ENCODE peak calls at places on chromosomes 5 and 9, in seven cellular contexts. One of them, this sample, is unnamed.

GRCh38 chr5:163509288-163510040 is 4.0 kb downstream of the MAT2B start:
- DNase-seq in PC-3: peak; percentile 48
- DNase-seq in IMR-90: peak; percentile 71
- DNase-seq in A549: peak; percentile 55
- DNase-seq in H9: no peak
- DNase-seq in mammary epithelial cell: peak; percentile 93
- DNase-seq in hepatocyte: peak; percentile 44
- DNase-seq in this sample: peak; percentile 89

GRCh38 chr9:127522727-127523126 is 71.4 kb downstream of the LRSAM1 start:
- DNase-seq in A549: peak; percentile 51
- DNase-seq in hepatocyte: no peak
- DNase-seq in H9: no peak
- DNase-seq in mammary epithelial cell: peak; percentile 79
- DNase-seq in IMR-90: no peak
- DNase-seq in PC-3: peak; percentile 74
- DNase-seq in this sample: peak; percentile 48

GRCh38 chr5:180116441-180117377 is 45.1 kb upstream of the RNF130 start:
- DNase-seq in A549: peak; percentile 40
- DNase-seq in PC-3: peak; percentile 63
- DNase-seq in H9: peak; percentile 42
- DNase-seq in mammary epithelial cell: peak; percentile 12
- DNase-seq in IMR-90: no peak
- DNase-seq in hepatocyte: no peak
- DNase-seq in this sample: peak; percentile 66

GRCh38 chr9:14366071-14366470 is 52.1 kb upstream of the NFIB start:
- DNase-seq in PC-3: no peak
- DNase-seq in A549: no peak
- DNase-seq in mammary epithelial cell: peak; percentile 58
- DNase-seq in IMR-90: peak; percentile 93
- DNase-seq in H9: no peak
- DNase-seq in hepatocyte: peak; percentile 28
- DNase-seq in this sample: peak; percentile 45

GRCh38 chr5:137890850-137891249 is 1.6 kb downstream of the PKD2L2 start:
- DNase-seq in H9: no peak
- DNase-seq in PC-3: peak; percentile 45
- DNase-seq in A549: no peak
- DNase-seq in IMR-90: no peak
- DNase-seq in mammary epithelial cell: no peak
- DNase-seq in hepatocyte: peak; percentile 34
- DNase-seq in this sample: no peak

GRCh38 chr5:135230326-135230925 is 168.6 kb downstream of the MACROH2A1 start:
- DNase-seq in A549: no peak
- DNase-seq in H9: no peak
- DNase-seq in hepatocyte: peak; percentile 54
- DNase-seq in PC-3: no peak
- DNase-seq in IMR-90: peak; percentile 78
- DNase-seq in mammary epithelial cell: no peak
- DNase-seq in this sample: peak; percentile 91

GRCh38 chr9:123237220-123237619 is 31.2 kb downstream of the STRBP start:
- DNase-seq in A549: no peak
- DNase-seq in hepatocyte: no peak
- DNase-seq in PC-3: no peak
- DNase-seq in H9: no peak
- DNase-seq in IMR-90: no peak
- DNase-seq in mammary epithelial cell: no peak
- DNase-seq in this sample: no peak

GRCh38 chr5:65062684-65063083 is 294.0 kb downstream of the CWC27 start:
- DNase-seq in H9: no peak
- DNase-seq in hepatocyte: peak; percentile 65
- DNase-seq in PC-3: peak; percentile 70
- DNase-seq in IMR-90: peak; percentile 94
- DNase-seq in mammary epithelial cell: peak; percentile 72
- DNase-seq in A549: peak; percentile 73
- DNase-seq in this sample: peak; percentile 83

GRCh38 chr9:112971415-112971814 is 40.6 kb downstream of the ZNF883 start:
- DNase-seq in A549: peak; percentile 25
- DNase-seq in H9: peak; percentile 57
- DNase-seq in mammary epithelial cell: peak; percentile 11
- DNase-seq in hepatocyte: peak; percentile 13
- DNase-seq in IMR-90: peak; percentile 1
- DNase-seq in PC-3: peak; percentile 29
- DNase-seq in this sample: no peak

GRCh38 chr5:166340039-166340438 is 1951.4 kb upstream of the WWC1 start:
- DNase-seq in IMR-90: no peak
- DNase-seq in hepatocyte: no peak
- DNase-seq in mammary epithelial cell: no peak
- DNase-seq in A549: no peak
- DNase-seq in PC-3: no peak
- DNase-seq in H9: no peak
- DNase-seq in this sample: no peak

GRCh38 chr5:171865431-171865830 is 79.8 kb downstream of the SMIM23 start:
- DNase-seq in mammary epithelial cell: no peak
- DNase-seq in PC-3: no peak
- DNase-seq in IMR-90: no peak
- DNase-seq in H9: no peak
- DNase-seq in hepatocyte: no peak
- DNase-seq in A549: no peak
- DNase-seq in this sample: no peak

GRCh38 chr5:12125895-12126294 is 221.6 kb upstream of the CTNND2 start:
- DNase-seq in PC-3: no peak
- DNase-seq in mammary epithelial cell: no peak
- DNase-seq in H9: no peak
- DNase-seq in A549: no peak
- DNase-seq in hepatocyte: no peak
- DNase-seq in IMR-90: no peak
- DNase-seq in this sample: no peak

GRCh38 chr5:169663537-169663936 is 26.5 kb downstream of the DOCK2 start:
- DNase-seq in mammary epithelial cell: no peak
- DNase-seq in PC-3: no peak
- DNase-seq in IMR-90: no peak
- DNase-seq in H9: no peak
- DNase-seq in A549: no peak
- DNase-seq in hepatocyte: no peak
- DNase-seq in this sample: no peak

GRCh38 chr5:51381801-51382507 is 1.3 kb upstream of the ISL1 start:
- DNase-seq in IMR-90: no peak
- DNase-seq in PC-3: no peak
- DNase-seq in H9: no peak
- DNase-seq in hepatocyte: no peak
- DNase-seq in A549: no peak
- DNase-seq in mammary epithelial cell: no peak
- DNase-seq in this sample: no peak

GRCh38 chr9:89941875-89942274 is 337.1 kb downstream of the GADD45G start:
- DNase-seq in IMR-90: peak; percentile 93
- DNase-seq in mammary epithelial cell: peak; percentile 60
- DNase-seq in hepatocyte: peak; percentile 79
- DNase-seq in A549: peak; percentile 19
- DNase-seq in PC-3: peak; percentile 50
- DNase-seq in H9: no peak
- DNase-seq in this sample: no peak

GRCh38 chr5:132100672-132101261 is 27.2 kb downstream of the CSF2 start:
- DNase-seq in PC-3: no peak
- DNase-seq in H9: no peak
- DNase-seq in mammary epithelial cell: peak; percentile 86
- DNase-seq in hepatocyte: no peak
- DNase-seq in IMR-90: no peak
- DNase-seq in A549: no peak
- DNase-seq in this sample: peak; percentile 2

GRCh38 chr9:29078063-29078660 is 1504.9 kb upstream of the C9orf72 start:
- DNase-seq in PC-3: peak; percentile 84
- DNase-seq in A549: peak; percentile 18
- DNase-seq in mammary epithelial cell: peak; percentile 82
- DNase-seq in H9: no peak
- DNase-seq in IMR-90: no peak
- DNase-seq in hepatocyte: no peak
- DNase-seq in this sample: peak; percentile 74

GRCh38 chr9:88749420-88749819 is 214.4 kb downstream of the NXNL2 start:
- DNase-seq in H9: no peak
- DNase-seq in PC-3: peak; percentile 50
- DNase-seq in IMR-90: peak; percentile 92
- DNase-seq in mammary epithelial cell: peak; percentile 72
- DNase-seq in hepatocyte: peak; percentile 38
- DNase-seq in A549: no peak
- DNase-seq in this sample: no peak

GRCh38 chr5:139854029-139854605 is 58.5 kb downstream of the PSD2 start:
- DNase-seq in IMR-90: no peak
- DNase-seq in hepatocyte: no peak
- DNase-seq in mammary epithelial cell: no peak
- DNase-seq in H9: no peak
- DNase-seq in PC-3: no peak
- DNase-seq in A549: no peak
- DNase-seq in this sample: no peak

DNA sequence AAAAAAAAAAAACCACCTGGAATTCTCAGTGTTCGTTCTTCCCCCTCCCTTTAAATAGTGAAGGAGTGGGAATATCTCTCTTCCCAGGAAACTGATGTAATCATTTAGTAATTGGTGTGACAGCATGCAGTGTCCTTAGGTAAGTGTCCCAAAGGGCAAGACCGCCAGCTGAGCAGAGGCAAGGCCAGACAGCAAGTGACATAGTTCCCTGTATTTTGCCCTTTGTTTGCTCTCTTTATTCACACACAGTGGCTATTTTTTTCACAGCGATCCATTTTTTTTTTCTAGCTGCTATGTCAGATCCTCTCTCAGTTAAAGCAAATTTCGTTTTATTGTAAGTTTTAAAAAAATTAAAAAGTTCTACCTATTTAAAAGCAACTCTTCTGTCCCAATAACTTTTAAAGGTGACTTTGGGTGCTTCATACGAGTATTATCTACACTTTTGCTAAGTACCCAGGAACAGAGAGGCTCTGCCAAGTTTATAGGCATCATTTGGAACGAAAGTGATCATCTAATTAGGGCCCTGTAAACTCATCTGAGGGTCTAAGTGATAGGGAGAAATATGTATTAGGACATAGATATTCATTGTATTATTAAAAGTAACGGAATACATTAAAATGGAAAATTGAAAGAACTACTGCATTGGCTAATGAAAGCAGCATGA is 98.2 kb upstream of the ALDH1A1 start:
- DNase-seq in IMR-90: no peak
- DNase-seq in mammary epithelial cell: no peak
- DNase-seq in A549: peak; percentile 97
- DNase-seq in PC-3: no peak
- DNase-seq in hepatocyte: peak; percentile 31
- DNase-seq in H9: peak; percentile 56
- DNase-seq in this sample: no peak
- H3K4me2 ChIP-seq in IMR-90: no peak overlapping the region
- H3K4me2 ChIP-seq in mammary epithelial cell: no peak overlapping the region
- H3K4me2 ChIP-seq in A549: peak overlapping the region; percentile 84
- H3K4me2 ChIP-seq in PC-3: no peak overlapping the region
- H3K4me2 ChIP-seq in hepatocyte: peak overlapping the region; percentile 23
- H3K4me2 ChIP-seq in H9: peak overlapping the region; percentile 19
- H3K4me2 ChIP-seq in this sample: no peak overlapping the region

GRCh38 chr5:94707359-94707758 is 88.9 kb downstream of the SLF1 start:
- DNase-seq in A549: no peak
- DNase-seq in IMR-90: peak; percentile 45
- DNase-seq in mammary epithelial cell: no peak
- DNase-seq in H9: no peak
- DNase-seq in PC-3: peak; percentile 30
- DNase-seq in hepatocyte: no peak
- DNase-seq in this sample: no peak

GRCh38 chr5:94702729-94703128 is 84.3 kb downstream of the SLF1 start:
- DNase-seq in A549: no peak
- DNase-seq in IMR-90: no peak
- DNase-seq in PC-3: no peak
- DNase-seq in mammary epithelial cell: no peak
- DNase-seq in hepatocyte: no peak
- DNase-seq in H9: no peak
- DNase-seq in this sample: no peak

GRCh38 chr5:94709277-94709676 is 90.8 kb downstream of the SLF1 start:
- DNase-seq in hepatocyte: no peak
- DNase-seq in IMR-90: no peak
- DNase-seq in A549: no peak
- DNase-seq in mammary epithelial cell: peak; percentile 20
- DNase-seq in PC-3: no peak
- DNase-seq in H9: no peak
- DNase-seq in this sample: no peak

GRCh38 chr5:94700592-94700991 is 82.1 kb downstream of the SLF1 start:
- DNase-seq in PC-3: no peak
- DNase-seq in mammary epithelial cell: no peak
- DNase-seq in A549: no peak
- DNase-seq in hepatocyte: no peak
- DNase-seq in IMR-90: no peak
- DNase-seq in H9: no peak
- DNase-seq in this sample: no peak

DNA sequence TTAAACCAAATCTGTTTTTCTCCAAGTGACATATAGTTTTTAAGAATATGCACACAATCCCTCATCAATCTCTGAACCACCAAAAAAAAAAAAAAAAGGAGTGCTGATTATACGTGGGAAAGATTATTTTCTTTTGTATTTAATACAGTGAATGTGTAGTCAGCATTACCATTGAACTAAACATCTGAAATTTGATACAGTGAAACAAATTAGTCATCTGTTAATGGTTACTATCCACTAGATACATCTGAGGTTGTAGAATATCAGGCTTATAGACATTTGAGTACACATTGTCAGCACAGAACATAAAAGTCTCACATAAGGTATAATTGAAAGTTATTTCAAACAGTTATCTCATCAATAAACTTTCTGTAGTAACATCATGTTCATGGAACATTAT is 87.0 kb downstream of the SLF1 start:
- DNase-seq in hepatocyte: no peak
- DNase-seq in A549: no peak
- DNase-seq in H9: no peak
- DNase-seq in PC-3: peak; percentile 35
- DNase-seq in IMR-90: peak; percentile 46
- DNase-seq in mammary epithelial cell: no peak
- DNase-seq in this sample: no peak
- H3K4me2 ChIP-seq in hepatocyte: no peak overlapping the region
- H3K4me2 ChIP-seq in A549: peak overlapping the region; percentile 1
- H3K4me2 ChIP-seq in H9: no peak overlapping the region
- H3K4me2 ChIP-seq in PC-3: no peak overlapping the region
- H3K4me2 ChIP-seq in IMR-90: no peak overlapping the region
- H3K4me2 ChIP-seq in mammary epithelial cell: no peak overlapping the region
- H3K4me2 ChIP-seq in this sample: no peak overlapping the region

DNA sequence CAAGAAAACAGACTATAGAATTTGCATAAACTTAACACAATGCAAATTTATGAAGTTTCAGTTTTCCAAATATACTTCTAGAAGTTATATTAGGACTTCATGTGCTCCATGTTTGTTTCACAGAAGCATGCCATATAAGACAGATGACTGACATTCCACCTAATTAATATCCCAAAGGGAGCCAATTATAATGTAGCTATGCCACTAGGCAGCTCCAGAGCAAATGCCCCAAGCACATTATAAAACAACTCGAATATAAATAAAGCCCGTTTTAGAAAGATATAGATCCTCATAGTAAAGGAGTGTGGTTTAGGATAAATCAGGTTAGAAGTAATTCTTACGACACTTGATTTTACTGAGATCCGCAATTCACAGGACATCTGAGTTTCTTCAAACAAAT is 8.9 kb downstream of the DROSHA start:
- DNase-seq in PC-3: no peak
- DNase-seq in mammary epithelial cell: no peak
- DNase-seq in H9: no peak
- DNase-seq in IMR-90: no peak
- DNase-seq in hepatocyte: no peak
- DNase-seq in A549: no peak
- DNase-seq in this sample: no peak
- H3K4me2 ChIP-seq in PC-3: no peak overlapping the region
- H3K4me2 ChIP-seq in mammary epithelial cell: no peak overlapping the region
- H3K4me2 ChIP-seq in H9: no peak overlapping the region
- H3K4me2 ChIP-seq in IMR-90: no peak overlapping the region
- H3K4me2 ChIP-seq in hepatocyte: no peak overlapping the region
- H3K4me2 ChIP-seq in A549: no peak overlapping the region
- H3K4me2 ChIP-seq in this sample: no peak overlapping the region

GRCh38 chr9:114894206-114894605 is 36.2 kb downstream of the TNFSF8 start:
- DNase-seq in mammary epithelial cell: no peak
- DNase-seq in hepatocyte: no peak
- DNase-seq in H9: no peak
- DNase-seq in IMR-90: peak; percentile 27
- DNase-seq in A549: no peak
- DNase-seq in PC-3: peak; percentile 14
- DNase-seq in this sample: no peak
- H3K4me2 ChIP-seq in mammary epithelial cell: no peak overlapping the region
- H3K4me2 ChIP-seq in hepatocyte: no peak overlapping the region
- H3K4me2 ChIP-seq in H9: no peak overlapping the region
- H3K4me2 ChIP-seq in IMR-90: no peak overlapping the region
- H3K4me2 ChIP-seq in A549: peak overlapping the region; percentile 30
- H3K4me2 ChIP-seq in PC-3: peak overlapping the region; percentile 43
- H3K4me2 ChIP-seq in this sample: peak overlapping the region; percentile 45

This sample was measured in osteoblast.